ENCODE peak calls at places on chromosomes 12 and 14, in four cellular contexts. X is MM.1S; A is mucosa of gallbladder; H is activated CD4-positive, alpha-beta T cell treated with anti-CD3 and anti-CD28 coated beads, Interleukin-2, amount 10 ng/mL, durations not matched to agents 7 days and 5 days. E is an unnamed sample.

GRCh38 chr14:34853041-34853440 is 22.1 kb downstream of the BAZ1A start:
- DNase-seq in H (no peak), X (no peak), A (no peak), E (no peak)

GRCh38 chr14:52397844-52398243 is 83.7 kb downstream of the PTGER2 start:
- DNase-seq in H (no peak), X (no peak), A (no peak), E (no peak)

GRCh38 chr14:52906141-52906601 is 44.7 kb downstream of the FERMT2 start:
- DNase-seq in X (no peak), H (no peak), A (no peak), E (no peak)

GRCh38 chr12:53770281-53770680 is 18.5 kb upstream of the CISTR start:
- DNase-seq in H (no peak), A (no peak), X (no peak), E (no peak)

GRCh38 chr12:96448287-96448686 is 41.1 kb upstream of the CFAP54 start:
- DNase-seq in A (no peak), H (no peak), X (no peak), E (no peak)

GRCh38 chr12:19915392-19916192 is 452.7 kb upstream of the PDE3A start:
- DNase-seq in A (no peak), X (peak; percentile 48), H (no peak), E (peak; percentile 32)

GRCh38 chr14:71533396-71533795 is 398.8 kb upstream of the RGS6 start:
- DNase-seq in H (no peak), A (no peak), X (no peak), E (no peak)

GRCh38 chr14:104865069-104865630 is at the start of gene CEP170B:
- DNase-seq in X (peak; percentile 38), A (peak; percentile 32), H (peak; percentile 40), E (peak; percentile 73)

GRCh38 chr12:132131952-132132351 is 12.2 kb downstream of the DDX51 start:
- DNase-seq in A (no peak), H (peak; percentile 3), X (no peak), E (no peak)

GRCh38 chr14:39015360-39015961 is 87.6 kb downstream of the SEC23A start:
- DNase-seq in A (no peak), X (peak; percentile 46), H (peak; percentile 40), E (peak; percentile 24)

GRCh38 chr12:58961166-58961565 is 40.9 kb upstream of the LRIG3 start:
- DNase-seq in H (no peak), A (no peak), X (no peak), E (no peak)

E was measured in Calu3.